ENCODE peak calls at places on chromosomes 2 and 18, in six cellular contexts. One of them, this sample, is unnamed.

GRCh38 chr2:122539311-122539710 is 783.9 kb downstream of the TSN start:
- DNase-seq in T47D: no peak
- DNase-seq in EL: no peak
- DNase-seq in COLO829: peak
- DNase-seq in activated CD4-positive, alpha-beta T cell treated with anti-CD3 and anti-CD28 coated beads, Interleukin-2, amount 10 ng/mL, durations not matched to agents 7 days and 5 days: no peak
- DNase-seq in stimulated activated CD8-positive, alpha-beta memory T cell treated with anti-CD3 and anti-CD28 coated beads, Interleukin-15, amount 100 ng/mL, for 24 hours: no peak
- DNase-seq in this sample: no peak

GRCh38 chr2:143128681-143129580 is at the start of gene ARHGAP15:
- DNase-seq in activated CD4-positive, alpha-beta T cell treated with anti-CD3 and anti-CD28 coated beads, Interleukin-2, amount 10 ng/mL, durations not matched to agents 7 days and 5 days: peak
- DNase-seq in EL: no peak
- DNase-seq in stimulated activated CD8-positive, alpha-beta memory T cell treated with anti-CD3 and anti-CD28 coated beads, Interleukin-15, amount 100 ng/mL, for 24 hours: peak
- DNase-seq in T47D: no peak
- DNase-seq in COLO829: no peak
- DNase-seq in this sample: peak

GRCh38 chr2:234514873-234515638 is 18.2 kb upstream of the ARL4C start:
- DNase-seq in T47D: no peak
- DNase-seq in COLO829: no peak
- DNase-seq in EL: no peak
- DNase-seq in activated CD4-positive, alpha-beta T cell treated with anti-CD3 and anti-CD28 coated beads, Interleukin-2, amount 10 ng/mL, durations not matched to agents 7 days and 5 days: no peak
- DNase-seq in stimulated activated CD8-positive, alpha-beta memory T cell treated with anti-CD3 and anti-CD28 coated beads, Interleukin-15, amount 100 ng/mL, for 24 hours: no peak
- DNase-seq in this sample: no peak

GRCh38 chr2:30482025-30482424 is 35.0 kb downstream of the LCLAT1 start:
- DNase-seq in COLO829: no peak
- DNase-seq in T47D: no peak
- DNase-seq in stimulated activated CD8-positive, alpha-beta memory T cell treated with anti-CD3 and anti-CD28 coated beads, Interleukin-15, amount 100 ng/mL, for 24 hours: no peak
- DNase-seq in activated CD4-positive, alpha-beta T cell treated with anti-CD3 and anti-CD28 coated beads, Interleukin-2, amount 10 ng/mL, durations not matched to agents 7 days and 5 days: no peak
- DNase-seq in EL: no peak
- DNase-seq in this sample: no peak

GRCh38 chr2:86025229-86025820 is 80.4 kb downstream of the POLR1A start:
- DNase-seq in EL: no peak
- DNase-seq in stimulated activated CD8-positive, alpha-beta memory T cell treated with anti-CD3 and anti-CD28 coated beads, Interleukin-15, amount 100 ng/mL, for 24 hours: no peak
- DNase-seq in COLO829: no peak
- DNase-seq in activated CD4-positive, alpha-beta T cell treated with anti-CD3 and anti-CD28 coated beads, Interleukin-2, amount 10 ng/mL, durations not matched to agents 7 days and 5 days: no peak
- DNase-seq in T47D: no peak
- DNase-seq in this sample: no peak

GRCh38 chr18:47964086-47964485 is 33.6 kb upstream of the SMAD2 start:
- DNase-seq in EL: no peak
- DNase-seq in COLO829: no peak
- DNase-seq in T47D: no peak
- DNase-seq in activated CD4-positive, alpha-beta T cell treated with anti-CD3 and anti-CD28 coated beads, Interleukin-2, amount 10 ng/mL, durations not matched to agents 7 days and 5 days: no peak
- DNase-seq in stimulated activated CD8-positive, alpha-beta memory T cell treated with anti-CD3 and anti-CD28 coated beads, Interleukin-15, amount 100 ng/mL, for 24 hours: no peak
- DNase-seq in this sample: no peak

GRCh38 chr18:23885750-23886149 is 128.8 kb upstream of the TTC39C start:
- DNase-seq in activated CD4-positive, alpha-beta T cell treated with anti-CD3 and anti-CD28 coated beads, Interleukin-2, amount 10 ng/mL, durations not matched to agents 7 days and 5 days: no peak
- DNase-seq in EL: no peak
- DNase-seq in COLO829: no peak
- DNase-seq in T47D: no peak
- DNase-seq in stimulated activated CD8-positive, alpha-beta memory T cell treated with anti-CD3 and anti-CD28 coated beads, Interleukin-15, amount 100 ng/mL, for 24 hours: no peak
- DNase-seq in this sample: no peak

GRCh38 chr18:2905802-2906521 is 59.2 kb downstream of the EMILIN2 start:
- DNase-seq in activated CD4-positive, alpha-beta T cell treated with anti-CD3 and anti-CD28 coated beads, Interleukin-2, amount 10 ng/mL, durations not matched to agents 7 days and 5 days: peak
- DNase-seq in T47D: no peak
- DNase-seq in stimulated activated CD8-positive, alpha-beta memory T cell treated with anti-CD3 and anti-CD28 coated beads, Interleukin-15, amount 100 ng/mL, for 24 hours: peak
- DNase-seq in COLO829: peak
- DNase-seq in EL: peak
- DNase-seq in this sample: no peak

GRCh38 chr18:55637204-55637603 is 49.2 kb upstream of the TCF4 start:
- DNase-seq in T47D: no peak
- DNase-seq in stimulated activated CD8-positive, alpha-beta memory T cell treated with anti-CD3 and anti-CD28 coated beads, Interleukin-15, amount 100 ng/mL, for 24 hours: no peak
- DNase-seq in EL: no peak
- DNase-seq in activated CD4-positive, alpha-beta T cell treated with anti-CD3 and anti-CD28 coated beads, Interleukin-2, amount 10 ng/mL, durations not matched to agents 7 days and 5 days: no peak
- DNase-seq in COLO829: no peak
- DNase-seq in this sample: no peak

GRCh38 chr2:108946442-108946841 is 42.6 kb downstream of the EDAR start:
- DNase-seq in EL: no peak
- DNase-seq in T47D: no peak
- DNase-seq in activated CD4-positive, alpha-beta T cell treated with anti-CD3 and anti-CD28 coated beads, Interleukin-2, amount 10 ng/mL, durations not matched to agents 7 days and 5 days: no peak
- DNase-seq in stimulated activated CD8-positive, alpha-beta memory T cell treated with anti-CD3 and anti-CD28 coated beads, Interleukin-15, amount 100 ng/mL, for 24 hours: no peak
- DNase-seq in COLO829: no peak
- DNase-seq in this sample: no peak

GRCh38 chr2:118371500-118371899 is 283.2 kb downstream of the INSIG2 start:
- DNase-seq in COLO829: no peak
- DNase-seq in T47D: peak
- DNase-seq in stimulated activated CD8-positive, alpha-beta memory T cell treated with anti-CD3 and anti-CD28 coated beads, Interleukin-15, amount 100 ng/mL, for 24 hours: no peak
- DNase-seq in EL: peak
- DNase-seq in activated CD4-positive, alpha-beta T cell treated with anti-CD3 and anti-CD28 coated beads, Interleukin-2, amount 10 ng/mL, durations not matched to agents 7 days and 5 days: no peak
- DNase-seq in this sample: no peak

GRCh38 chr2:111186123-111186715 is 65.5 kb downstream of the BCL2L11 start:
- DNase-seq in stimulated activated CD8-positive, alpha-beta memory T cell treated with anti-CD3 and anti-CD28 coated beads, Interleukin-15, amount 100 ng/mL, for 24 hours: no peak
- DNase-seq in T47D: no peak
- DNase-seq in EL: no peak
- DNase-seq in COLO829: no peak
- DNase-seq in activated CD4-positive, alpha-beta T cell treated with anti-CD3 and anti-CD28 coated beads, Interleukin-2, amount 10 ng/mL, durations not matched to agents 7 days and 5 days: no peak
- DNase-seq in this sample: no peak

GRCh38 chr2:55047677-55048299 is 2.5 kb downstream of the RTN4 start:
- DNase-seq in COLO829: no peak
- DNase-seq in T47D: no peak
- DNase-seq in EL: peak
- DNase-seq in activated CD4-positive, alpha-beta T cell treated with anti-CD3 and anti-CD28 coated beads, Interleukin-2, amount 10 ng/mL, durations not matched to agents 7 days and 5 days: no peak
- DNase-seq in stimulated activated CD8-positive, alpha-beta memory T cell treated with anti-CD3 and anti-CD28 coated beads, Interleukin-15, amount 100 ng/mL, for 24 hours: no peak
- DNase-seq in this sample: no peak

GRCh38 chr2:130985831-130986649 is 107.2 kb downstream of the FAM168B start:
- DNase-seq in COLO829: no peak
- DNase-seq in activated CD4-positive, alpha-beta T cell treated with anti-CD3 and anti-CD28 coated beads, Interleukin-2, amount 10 ng/mL, durations not matched to agents 7 days and 5 days: no peak
- DNase-seq in stimulated activated CD8-positive, alpha-beta memory T cell treated with anti-CD3 and anti-CD28 coated beads, Interleukin-15, amount 100 ng/mL, for 24 hours: no peak
- DNase-seq in EL: no peak
- DNase-seq in T47D: no peak
- DNase-seq in this sample: no peak

GRCh38 chr18:23401400-23402347 is 51.4 kb upstream of the RIOK3 start:
- DNase-seq in stimulated activated CD8-positive, alpha-beta memory T cell treated with anti-CD3 and anti-CD28 coated beads, Interleukin-15, amount 100 ng/mL, for 24 hours: no peak
- DNase-seq in EL: peak
- DNase-seq in COLO829: no peak
- DNase-seq in activated CD4-positive, alpha-beta T cell treated with anti-CD3 and anti-CD28 coated beads, Interleukin-2, amount 10 ng/mL, durations not matched to agents 7 days and 5 days: no peak
- DNase-seq in T47D: no peak
- DNase-seq in this sample: no peak

GRCh38 chr18:13036622-13037320 is 45.6 kb downstream of the CEP192 start:
- DNase-seq in COLO829: no peak
- DNase-seq in T47D: no peak
- DNase-seq in stimulated activated CD8-positive, alpha-beta memory T cell treated with anti-CD3 and anti-CD28 coated beads, Interleukin-15, amount 100 ng/mL, for 24 hours: no peak
- DNase-seq in EL: peak
- DNase-seq in activated CD4-positive, alpha-beta T cell treated with anti-CD3 and anti-CD28 coated beads, Interleukin-2, amount 10 ng/mL, durations not matched to agents 7 days and 5 days: no peak
- DNase-seq in this sample: no peak

GRCh38 chr2:200137275-200137674 is 169.2 kb upstream of the SPATS2L start:
- DNase-seq in stimulated activated CD8-positive, alpha-beta memory T cell treated with anti-CD3 and anti-CD28 coated beads, Interleukin-15, amount 100 ng/mL, for 24 hours: no peak
- DNase-seq in COLO829: no peak
- DNase-seq in activated CD4-positive, alpha-beta T cell treated with anti-CD3 and anti-CD28 coated beads, Interleukin-2, amount 10 ng/mL, durations not matched to agents 7 days and 5 days: no peak
- DNase-seq in T47D: no peak
- DNase-seq in EL: no peak
- DNase-seq in this sample: no peak

GRCh38 chr2:130986890-130987493 is 106.3 kb downstream of the FAM168B start:
- DNase-seq in COLO829: no peak
- DNase-seq in stimulated activated CD8-positive, alpha-beta memory T cell treated with anti-CD3 and anti-CD28 coated beads, Interleukin-15, amount 100 ng/mL, for 24 hours: no peak
- DNase-seq in EL: no peak
- DNase-seq in T47D: no peak
- DNase-seq in activated CD4-positive, alpha-beta T cell treated with anti-CD3 and anti-CD28 coated beads, Interleukin-2, amount 10 ng/mL, durations not matched to agents 7 days and 5 days: no peak
- DNase-seq in this sample: no peak

GRCh38 chr2:33426666-33427231 is 49.7 kb upstream of the RASGRP3 start:
- DNase-seq in T47D: no peak
- DNase-seq in COLO829: no peak
- DNase-seq in activated CD4-positive, alpha-beta T cell treated with anti-CD3 and anti-CD28 coated beads, Interleukin-2, amount 10 ng/mL, durations not matched to agents 7 days and 5 days: no peak
- DNase-seq in EL: peak
- DNase-seq in stimulated activated CD8-positive, alpha-beta memory T cell treated with anti-CD3 and anti-CD28 coated beads, Interleukin-15, amount 100 ng/mL, for 24 hours: no peak
- DNase-seq in this sample: no peak

GRCh38 chr2:196372811-196373664 is 201.7 kb upstream of the STK17B start:
- DNase-seq in activated CD4-positive, alpha-beta T cell treated with anti-CD3 and anti-CD28 coated beads, Interleukin-2, amount 10 ng/mL, durations not matched to agents 7 days and 5 days: no peak
- DNase-seq in COLO829: no peak
- DNase-seq in stimulated activated CD8-positive, alpha-beta memory T cell treated with anti-CD3 and anti-CD28 coated beads, Interleukin-15, amount 100 ng/mL, for 24 hours: no peak
- DNase-seq in EL: no peak
- DNase-seq in T47D: no peak
- DNase-seq in this sample: no peak

GRCh38 chr18:48334845-48335244 is 74.3 kb downstream of the ZBTB7C start:
- DNase-seq in COLO829: no peak
- DNase-seq in T47D: no peak
- DNase-seq in stimulated activated CD8-positive, alpha-beta memory T cell treated with anti-CD3 and anti-CD28 coated beads, Interleukin-15, amount 100 ng/mL, for 24 hours: no peak
- DNase-seq in activated CD4-positive, alpha-beta T cell treated with anti-CD3 and anti-CD28 coated beads, Interleukin-2, amount 10 ng/mL, durations not matched to agents 7 days and 5 days: no peak
- DNase-seq in EL: no peak
- DNase-seq in this sample: no peak

GRCh38 chr18:1480309-1480708 is 575.6 kb downstream of the ADCYAP1 start:
- DNase-seq in T47D: no peak
- DNase-seq in COLO829: no peak
- DNase-seq in activated CD4-positive, alpha-beta T cell treated with anti-CD3 and anti-CD28 coated beads, Interleukin-2, amount 10 ng/mL, durations not matched to agents 7 days and 5 days: no peak
- DNase-seq in EL: no peak
- DNase-seq in stimulated activated CD8-positive, alpha-beta memory T cell treated with anti-CD3 and anti-CD28 coated beads, Interleukin-15, amount 100 ng/mL, for 24 hours: no peak
- DNase-seq in this sample: no peak

GRCh38 chr18:34801769-34802168 is 91.7 kb downstream of the DTNA start:
- DNase-seq in COLO829: peak
- DNase-seq in stimulated activated CD8-positive, alpha-beta memory T cell treated with anti-CD3 and anti-CD28 coated beads, Interleukin-15, amount 100 ng/mL, for 24 hours: no peak
- DNase-seq in T47D: no peak
- DNase-seq in activated CD4-positive, alpha-beta T cell treated with anti-CD3 and anti-CD28 coated beads, Interleukin-2, amount 10 ng/mL, durations not matched to agents 7 days and 5 days: no peak
- DNase-seq in EL: peak
- DNase-seq in this sample: no peak

GRCh38 chr2:65868177-65868576 is 435.8 kb upstream of the SPRED2 start:
- DNase-seq in COLO829: no peak
- DNase-seq in EL: no peak
- DNase-seq in stimulated activated CD8-positive, alpha-beta memory T cell treated with anti-CD3 and anti-CD28 coated beads, Interleukin-15, amount 100 ng/mL, for 24 hours: no peak
- DNase-seq in activated CD4-positive, alpha-beta T cell treated with anti-CD3 and anti-CD28 coated beads, Interleukin-2, amount 10 ng/mL, durations not matched to agents 7 days and 5 days: no peak
- DNase-seq in T47D: no peak
- DNase-seq in this sample: no peak

GRCh38 chr2:176177580-176178270 is 10.7 kb upstream of the HOXD1 start:
- DNase-seq in T47D: no peak
- DNase-seq in stimulated activated CD8-positive, alpha-beta memory T cell treated with anti-CD3 and anti-CD28 coated beads, Interleukin-15, amount 100 ng/mL, for 24 hours: no peak
- DNase-seq in COLO829: no peak
- DNase-seq in activated CD4-positive, alpha-beta T cell treated with anti-CD3 and anti-CD28 coated beads, Interleukin-2, amount 10 ng/mL, durations not matched to agents 7 days and 5 days: no peak
- DNase-seq in EL: no peak
- DNase-seq in this sample: no peak

GRCh38 chr2:238846503-238847431 is 1.1 kb upstream of the TWIST2 start:
- DNase-seq in stimulated activated CD8-positive, alpha-beta memory T cell treated with anti-CD3 and anti-CD28 coated beads, Interleukin-15, amount 100 ng/mL, for 24 hours: no peak
- DNase-seq in activated CD4-positive, alpha-beta T cell treated with anti-CD3 and anti-CD28 coated beads, Interleukin-2, amount 10 ng/mL, durations not matched to agents 7 days and 5 days: no peak
- DNase-seq in COLO829: no peak
- DNase-seq in EL: peak
- DNase-seq in T47D: no peak
- DNase-seq in this sample: no peak

GRCh38 chr18:6251084-6251483 is 163.6 kb downstream of the L3MBTL4 start:
- DNase-seq in activated CD4-positive, alpha-beta T cell treated with anti-CD3 and anti-CD28 coated beads, Interleukin-2, amount 10 ng/mL, durations not matched to agents 7 days and 5 days: no peak
- DNase-seq in T47D: no peak
- DNase-seq in EL: no peak
- DNase-seq in COLO829: no peak
- DNase-seq in stimulated activated CD8-positive, alpha-beta memory T cell treated with anti-CD3 and anti-CD28 coated beads, Interleukin-15, amount 100 ng/mL, for 24 hours: no peak
- DNase-seq in this sample: no peak

GRCh38 chr2:42392191-42392590 is 31.2 kb upstream of the COX7A2L start:
- DNase-seq in T47D: no peak
- DNase-seq in activated CD4-positive, alpha-beta T cell treated with anti-CD3 and anti-CD28 coated beads, Interleukin-2, amount 10 ng/mL, durations not matched to agents 7 days and 5 days: no peak
- DNase-seq in stimulated activated CD8-positive, alpha-beta memory T cell treated with anti-CD3 and anti-CD28 coated beads, Interleukin-15, amount 100 ng/mL, for 24 hours: no peak
- DNase-seq in COLO829: no peak
- DNase-seq in EL: no peak
- DNase-seq in this sample: no peak

GRCh38 chr2:69997296-69998184 is 36.1 kb upstream of the ASPRV1 start:
- DNase-seq in activated CD4-positive, alpha-beta T cell treated with anti-CD3 and anti-CD28 coated beads, Interleukin-2, amount 10 ng/mL, durations not matched to agents 7 days and 5 days: no peak
- DNase-seq in T47D: no peak
- DNase-seq in stimulated activated CD8-positive, alpha-beta memory T cell treated with anti-CD3 and anti-CD28 coated beads, Interleukin-15, amount 100 ng/mL, for 24 hours: no peak
- DNase-seq in COLO829: no peak
- DNase-seq in EL: peak
- DNase-seq in this sample: no peak

GRCh38 chr18:58087928-58088722 is 44.1 kb downstream of the NEDD4L start:
- DNase-seq in stimulated activated CD8-positive, alpha-beta memory T cell treated with anti-CD3 and anti-CD28 coated beads, Interleukin-15, amount 100 ng/mL, for 24 hours: no peak
- DNase-seq in COLO829: no peak
- DNase-seq in T47D: no peak
- DNase-seq in EL: peak
- DNase-seq in activated CD4-positive, alpha-beta T cell treated with anti-CD3 and anti-CD28 coated beads, Interleukin-2, amount 10 ng/mL, durations not matched to agents 7 days and 5 days: no peak
- DNase-seq in this sample: no peak

GRCh38 chr2:68251855-68252406 is 401 bp downstream of the PPP3R1 start:
- DNase-seq in T47D: no peak
- DNase-seq in COLO829: no peak
- DNase-seq in EL: peak
- DNase-seq in activated CD4-positive, alpha-beta T cell treated with anti-CD3 and anti-CD28 coated beads, Interleukin-2, amount 10 ng/mL, durations not matched to agents 7 days and 5 days: peak
- DNase-seq in stimulated activated CD8-positive, alpha-beta memory T cell treated with anti-CD3 and anti-CD28 coated beads, Interleukin-15, amount 100 ng/mL, for 24 hours: no peak
- DNase-seq in this sample: no peak

GRCh38 chr2:36333350-36334012 is 22.1 kb upstream of the CRIM1 start:
- DNase-seq in EL: no peak
- DNase-seq in COLO829: no peak
- DNase-seq in activated CD4-positive, alpha-beta T cell treated with anti-CD3 and anti-CD28 coated beads, Interleukin-2, amount 10 ng/mL, durations not matched to agents 7 days and 5 days: peak
- DNase-seq in stimulated activated CD8-positive, alpha-beta memory T cell treated with anti-CD3 and anti-CD28 coated beads, Interleukin-15, amount 100 ng/mL, for 24 hours: no peak
- DNase-seq in T47D: no peak
- DNase-seq in this sample: no peak

GRCh38 chr2:43010428-43011141 is 215.8 kb downstream of the ZFP36L2 start:
- DNase-seq in activated CD4-positive, alpha-beta T cell treated with anti-CD3 and anti-CD28 coated beads, Interleukin-2, amount 10 ng/mL, durations not matched to agents 7 days and 5 days: no peak
- DNase-seq in T47D: no peak
- DNase-seq in COLO829: no peak
- DNase-seq in EL: no peak
- DNase-seq in stimulated activated CD8-positive, alpha-beta memory T cell treated with anti-CD3 and anti-CD28 coated beads, Interleukin-15, amount 100 ng/mL, for 24 hours: no peak
- DNase-seq in this sample: no peak

GRCh38 chr2:240421396-240421795 is 14.1 kb upstream of the GPC1 start:
- DNase-seq in stimulated activated CD8-positive, alpha-beta memory T cell treated with anti-CD3 and anti-CD28 coated beads, Interleukin-15, amount 100 ng/mL, for 24 hours: no peak
- DNase-seq in COLO829: no peak
- DNase-seq in EL: no peak
- DNase-seq in T47D: no peak
- DNase-seq in activated CD4-positive, alpha-beta T cell treated with anti-CD3 and anti-CD28 coated beads, Interleukin-2, amount 10 ng/mL, durations not matched to agents 7 days and 5 days: no peak
- DNase-seq in this sample: no peak